ENCODE peak calls at places on chromosomes 11 and 22, in four cellular contexts. C is CD8-positive, alpha-beta memory T cell; M is CD8-positive, alpha-beta T cell; E is spleen. Y is an unnamed sample.
A peak's percentile ranks its signal among the peaks of the same experiment; 100 is the strongest.

GRCh38 chr11:32713496-32713895 is 81.0 kb downstream of the CCDC73 start:
- DNase-seq in E (no peak), C (no peak), M (no peak), Y (no peak)

GRCh38 chr11:59267196-59267595 is 54.5 kb upstream of the MPEG1 start:
- DNase-seq in M (no peak), C (no peak), E (no peak), Y (no peak)

GRCh38 chr22:49212002-49212401 is 615.7 kb downstream of the BRD1 start:
- DNase-seq in M (no peak), E (peak; percentile 36), C (no peak), Y (no peak)

GRCh38 chr22:41524283-41524682 is 20.0 kb downstream of the POLR3H start:
- DNase-seq in M (no peak), E (no peak), C (no peak), Y (no peak)

GRCh38 chr22:20155330-20156041 is 4.6 kb upstream of the CCDC188 start:
- DNase-seq in C (no peak), M (no peak), E (peak; percentile 90), Y (peak; percentile 42)

GRCh38 chr11:57161351-57161750 is 20.4 kb upstream of the LRRC55 start:
- DNase-seq in C (no peak), M (no peak), E (no peak), Y (no peak)

GRCh38 chr11:5968394-5968793 is at the start of gene OR56A5:
- DNase-seq in M (no peak), C (no peak), E (no peak), Y (no peak)

GRCh38 chr11:127451852-127452251 is 451.3 kb upstream of the KIRREL3 start:
- DNase-seq in C (no peak), M (no peak), E (no peak), Y (no peak)

GRCh38 chr22:26548984-26549383 is 36.7 kb upstream of the TFIP11 start:
- DNase-seq in C (no peak), M (no peak), E (no peak), Y (no peak)

DNA sequence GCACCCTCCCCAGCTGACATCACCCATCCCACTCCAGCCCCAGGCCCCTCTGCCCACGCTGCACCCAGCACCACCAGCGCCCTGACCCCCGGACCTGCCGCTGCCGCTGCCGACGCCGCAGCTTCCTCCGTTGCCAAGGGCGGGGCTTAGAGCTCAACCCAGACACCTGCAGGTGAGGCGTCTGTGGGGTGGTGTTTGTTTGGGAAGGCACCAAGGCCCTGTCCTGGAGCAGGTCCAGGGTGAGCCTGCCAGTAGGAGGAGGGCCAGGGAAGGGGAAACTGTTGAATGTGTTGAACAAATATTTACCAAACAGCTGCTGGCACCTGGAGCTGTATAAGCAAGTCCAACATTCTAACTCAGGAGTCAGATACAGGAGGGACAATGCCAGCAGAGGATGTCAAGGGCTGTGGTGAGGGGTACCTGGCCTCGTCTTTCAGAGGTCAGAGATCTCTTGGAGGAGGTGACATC is 3.1 kb downstream of the VEGFB start:
- DNase-seq in C (peak; percentile 44), E (no peak), M (peak; percentile 12), Y (peak; percentile 84)
- H3K4me1 ChIP-seq in C (peaks cover 35% of the 10 kb centered on the region), E (peaks cover 53% of the 10 kb centered on the region), M (peaks cover 31% of the 10 kb centered on the region), Y (no peaks in the 10 kb centered on the region)

GRCh38 chr22:17105143-17106129 is 15.7 kb downstream of the TMEM121B start:
- DNase-seq in C (no peak), M (no peak), E (no peak), Y (no peak)

GRCh38 chr22:17102297-17102667 is 17.5 kb downstream of the IL17RA start:
- DNase-seq in M (no peak), C (no peak), E (no peak), Y (no peak)

GRCh38 chr22:17104336-17104935 is 16.7 kb downstream of the TMEM121B start:
- DNase-seq in E (peak; percentile 54), M (no peak), C (no peak), Y (no peak)

GRCh38 chr22:17101475-17102296 is 16.9 kb downstream of the IL17RA start:
- DNase-seq in C (no peak), M (no peak), E (peak; percentile 66), Y (no peak)

DNA sequence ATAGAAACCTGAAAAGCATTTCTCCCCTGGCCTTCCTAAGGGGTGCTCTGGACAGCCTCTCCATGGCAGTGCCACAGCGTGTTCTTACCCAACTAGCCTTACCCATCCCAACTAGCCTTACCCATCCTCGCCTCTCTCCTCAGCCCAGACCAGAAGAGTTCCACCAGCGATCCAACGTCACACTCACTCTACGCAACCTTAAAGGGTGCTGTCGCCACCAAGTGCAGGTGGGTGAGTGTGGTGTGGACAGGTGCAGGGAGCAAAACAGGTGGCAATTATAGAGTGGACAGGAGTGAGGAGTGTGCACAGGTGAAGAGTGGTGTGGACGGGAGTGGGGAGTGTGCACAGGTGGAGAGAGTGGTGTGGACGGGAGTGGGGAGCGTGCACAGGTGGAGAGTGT is 17.8 kb downstream of the TMEM121B start:
- DNase-seq in C (no peak), M (no peak), E (peak; percentile 40), Y (no peak)
- H3K36me3 ChIP-seq in C (peaks cover 67% of the 10 kb centered on the region), M (peaks cover 65% of the 10 kb centered on the region), E (peaks cover 94% of the 10 kb centered on the region), Y (peaks cover 25% of the 10 kb centered on the region)

GRCh38 chr11:68686486-68686885 is 2.1 kb downstream of the GAL start:
- DNase-seq in C (no peak), M (no peak), E (no peak), Y (no peak)
- H3K4me3 ChIP-seq in C (no peak overlapping the region), M (no peak overlapping the region), E (no peak overlapping the region), Y (no peak overlapping the region)

GRCh38 chr11:66113132-66113856 is 43.2 kb downstream of the PACS1 start:
- DNase-seq in C (no peak), M (no peak), E (no peak), Y (peak; percentile 52)

GRCh38 chr11:66111158-66111557 is 41.1 kb downstream of the PACS1 start:
- DNase-seq in M (no peak), C (no peak), E (no peak), Y (no peak)

GRCh38 chr11:66109294-66109693 is 39.2 kb downstream of the PACS1 start:
- DNase-seq in M (no peak), C (no peak), E (no peak), Y (no peak)

GRCh38 chr11:66112640-66113098 is 42.6 kb downstream of the PACS1 start:
- DNase-seq in E (no peak), M (no peak), C (no peak), Y (no peak)

GRCh38 chr11:66112041-66112491 is 42.0 kb downstream of the PACS1 start:
- DNase-seq in C (no peak), E (no peak), M (no peak), Y (no peak)
- H3K4me1 ChIP-seq in C (peaks cover 84% of the 10 kb centered on the region), E (peaks cover 91% of the 10 kb centered on the region), M (peaks cover 88% of the 10 kb centered on the region), Y (peaks cover 17% of the 10 kb centered on the region)

Y was measured in small intestine.